ENCODE peak calls at places on chromosomes 16 and 17, in nine cellular contexts. V, J, F, O, N, W, U, M and H are unnamed samples.

GRCh38 chr16:19348578-19349315 is 63.2 kb downstream of the CLEC19A start:
- DNase-seq in V (no peak), J (no peak), F (no peak), O (no peak), N (no peak), W (no peak), U (no peak), M (no peak), H (peak; percentile 5)

GRCh38 chr17:40443988-40444899 is 994 bp downstream of the IGFBP4 start:
- DNase-seq in V (no peak), J (peak; percentile 9), F (no peak), O (no peak), N (no peak), W (no peak), U (peak; percentile 12), M (no peak), H (no peak)

GRCh38 chr16:79599256-79599836 is 1.2 kb downstream of the MAF start:
- DNase-seq in V (peak; percentile 22), J (no peak), F (no peak), O (peak; percentile 29), N (peak; percentile 66), W (peak; percentile 36), U (peak; percentile 16), M (no peak), H (no peak)

GRCh38 chr16:3112881-3113574 is 642 bp downstream of the ZNF205 start:
- DNase-seq in V (no peak), J (no peak), F (no peak), O (no peak), N (peak; percentile 77), W (no peak), U (no peak), M (no peak), H (no peak)

GRCh38 chr17:59803377-59803757 is 89.4 kb downstream of the TUBD1 start:
- DNase-seq in V (no peak), J (no peak), F (no peak), O (no peak), N (no peak), W (no peak), U (no peak), M (no peak), H (peak; percentile 18)

GRCh38 chr17:19384723-19385391 is 2.1 kb downstream of the MFAP4 start:
- DNase-seq in V (peak; percentile 51), J (no peak), F (no peak), O (peak; percentile 89), N (peak; percentile 97), W (no peak), U (no peak), M (peak; percentile 99), H (peak; percentile 42)

GRCh38 chr17:18992454-18993130 is 12.0 kb downstream of the FAM83G start:
- DNase-seq in V (no peak), J (no peak), F (peak; percentile 16), O (no peak), N (no peak), W (no peak), U (no peak), M (no peak), H (no peak)

GRCh38 chr16:15035163-15035729 is 20.6 kb downstream of the NTAN1 start:
- DNase-seq in V (no peak), J (no peak), F (no peak), O (no peak), N (peak; percentile 51), W (no peak), U (no peak), M (no peak), H (no peak)

GRCh38 chr17:8887834-8888703 is 20.6 kb upstream of the PIK3R6 start:
- DNase-seq in V (peak; percentile 23), J (peak; percentile 58), F (no peak), O (peak; percentile 52), N (no peak), W (peak; percentile 32), U (no peak), M (no peak), H (peak; percentile 29)

GRCh38 chr16:4110680-4111079 is 5.6 kb downstream of the ADCY9 start:
- DNase-seq in V (no peak), J (no peak), F (no peak), O (no peak), N (no peak), W (no peak), U (no peak), M (no peak), H (no peak)

GRCh38 chr17:67608691-67609090 is 109.0 kb upstream of the NOL11 start:
- DNase-seq in V (no peak), J (peak; percentile 97), F (no peak), O (no peak), N (no peak), W (no peak), U (no peak), M (no peak), H (no peak)

GRCh38 chr17:80660527-80661198 is 116.0 kb downstream of the RPTOR start:
- DNase-seq in V (no peak), J (no peak), F (no peak), O (no peak), N (no peak), W (no peak), U (no peak), M (no peak), H (no peak)
- TF ChIP-seq CTCF in V (no peak), J (no peak), F (no peak), O (no peak), N (no peak), W (no peak), U (no peak), M (no peak), H (no peak)

GRCh38 chr16:52630711-52631110 is 83.8 kb upstream of the TOX3 start:
- DNase-seq in V (no peak), J (no peak), F (no peak), O (no peak), N (no peak), W (no peak), U (no peak), M (no peak), H (no peak)
- TF ChIP-seq CTCF in V (no peak), J (no peak), F (no peak), O (no peak), N (no peak), W (no peak), U (no peak), M (no peak), H (no peak)

GRCh38 chr17:62001105-62001504 is 64.0 kb downstream of the MED13 start:
- DNase-seq in V (no peak), J (no peak), F (no peak), O (no peak), N (no peak), W (no peak), U (no peak), M (no peak), H (no peak)

GRCh38 chr17:61996916-61997605 is 68.0 kb downstream of the MED13 start:
- DNase-seq in V (no peak), J (no peak), F (no peak), O (no peak), N (no peak), W (no peak), U (no peak), M (no peak), H (no peak)

GRCh38 chr17:62000186-62000585 is 64.9 kb downstream of the MED13 start:
- DNase-seq in V (no peak), J (no peak), F (no peak), O (no peak), N (no peak), W (no peak), U (no peak), M (no peak), H (no peak)

GRCh38 chr17:61997649-61998048 is 67.4 kb downstream of the MED13 start:
- DNase-seq in V (no peak), J (peak; percentile 83), F (no peak), O (no peak), N (no peak), W (no peak), U (no peak), M (no peak), H (peak; percentile 37)
- TF ChIP-seq CTCF in V (no peak), J (no peak), F (no peak), O (no peak), N (no peak), W (no peak), U (no peak), M (no peak), H (no peak)

DNA sequence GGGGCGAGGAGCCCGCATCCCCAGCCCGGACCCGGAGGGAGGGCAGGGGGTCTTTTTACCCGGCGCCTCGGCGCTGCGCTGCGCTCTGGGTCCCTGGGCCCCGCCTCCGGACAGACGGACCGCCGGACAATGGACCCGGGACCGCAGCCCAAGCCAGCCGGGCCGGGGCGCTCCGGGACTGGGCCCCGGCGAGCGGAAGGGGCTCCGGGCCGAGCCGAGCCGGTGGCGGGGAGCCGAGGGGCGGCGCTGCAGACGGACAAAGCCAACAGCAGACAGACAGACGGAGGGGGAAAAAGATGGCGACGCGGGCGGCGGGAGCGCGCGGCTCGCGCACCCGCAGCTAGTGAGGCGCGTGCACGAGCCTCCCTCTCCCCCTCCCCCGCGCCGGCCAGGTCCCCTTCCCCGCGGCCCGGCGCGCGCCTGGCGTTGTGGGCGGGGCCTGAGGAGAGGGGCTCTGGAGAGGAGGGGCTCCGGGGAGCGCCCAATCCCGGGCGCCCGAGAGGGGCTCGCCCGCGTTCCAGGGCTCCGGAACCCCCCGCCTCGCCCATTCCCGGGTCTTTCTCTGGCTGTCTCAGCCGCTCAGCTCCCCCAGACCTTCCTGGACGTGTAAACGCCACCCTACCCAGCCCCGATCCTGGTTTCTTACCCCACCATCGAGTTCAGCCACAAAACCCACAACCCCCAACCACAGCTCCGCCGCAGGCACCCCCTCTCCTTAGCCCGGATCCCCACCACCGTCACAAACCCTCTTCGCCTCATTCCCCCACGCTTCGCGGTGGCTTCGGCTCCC is at the start of gene ZNF821:
- DNase-seq in V (peak; percentile 78), J (peak; percentile 70), F (peak; percentile 58), O (peak; percentile 82), N (peak; percentile 86), W (peak; percentile 94), U (peak; percentile 62), M (peak; percentile 83), H (peak; percentile 56)
- TF ChIP-seq CTCF in V (peak; percentile 26), J (peak; percentile 28), F (no peak), O (peak; percentile 64), N (peak; percentile 50), W (peak; percentile 61), U (no peak), M (peak; percentile 6), H (peak; percentile 46)

DNA sequence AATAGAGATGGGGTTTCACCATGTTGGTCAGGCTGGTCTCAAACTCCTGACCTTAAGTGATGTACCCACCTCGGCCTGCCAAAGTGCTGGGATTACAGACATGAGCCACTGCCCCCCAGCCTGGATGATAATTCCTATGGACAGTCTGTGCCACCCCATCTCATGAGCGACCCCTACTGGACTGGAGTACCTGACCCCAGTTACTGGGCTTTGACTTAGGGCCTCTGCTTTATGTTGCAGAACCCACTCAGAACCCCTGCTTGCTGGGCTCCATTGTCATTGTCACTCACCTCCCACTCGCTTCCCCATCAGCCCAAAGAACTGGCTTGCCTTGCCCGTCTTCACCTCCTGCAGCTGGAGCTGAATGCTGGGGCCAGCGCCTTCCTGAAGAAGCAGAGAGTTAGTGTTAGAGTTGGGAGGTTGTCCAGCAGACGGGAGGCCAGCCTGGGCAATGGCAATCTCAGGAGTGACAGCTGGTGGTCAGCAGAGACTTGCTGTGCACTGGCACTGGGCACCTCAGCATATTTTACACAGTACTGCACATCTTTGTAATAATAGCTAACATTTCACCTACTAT is 4.0 kb downstream of the TAC4 start:
- DNase-seq in V (no peak), J (peak; percentile 56), F (no peak), O (no peak), N (peak; percentile 41), W (peak; percentile 74), U (no peak), M (peak; percentile 54), H (peak; percentile 30)
- TF ChIP-seq CTCF in V (no peak), J (peak; percentile 73), F (no peak), O (peak; percentile 29), N (no peak), W (peak; percentile 78), U (no peak), M (no peak), H (peak; percentile 19)